ENCODE peak calls at places on chromosomes 3 and 15, in eight cellular contexts. E is AG10803, U is HFF-Myc, O is left ventricle myocardium inferior, L is MM.1S, T is right lobe of liver, X is foreskin fibroblast, B is IMR-90. N is an unnamed sample.

GRCh38 chr3:157499342-157499963 is 3.8 kb downstream of the VEPH1 start:
- DNase-seq in E (no peak), U (no peak), O (no peak), L (peak; percentile 85), T (peak; percentile 67), X (no peak), B (no peak), N (peak; percentile 49)

GRCh38 chr3:124627501-124627908 is 102.7 kb upstream of the UMPS start:
- DNase-seq in E (no peak), U (no peak), O (no peak), L (no peak), T (no peak), X (no peak), B (peak; percentile 10), N (no peak)

GRCh38 chr3:135228131-135228530 is 433.1 kb downstream of the EPHB1 start:
- DNase-seq in E (no peak), U (no peak), O (no peak), L (no peak), T (no peak), X (no peak), B (no peak), N (no peak)

GRCh38 chr3:19146685-19147650 is 1.3 kb upstream of the KCNH8 start:
- DNase-seq in E (peak; percentile 33), U (no peak), O (peak; percentile 46), L (peak; percentile 83), T (peak; percentile 62), X (peak; percentile 27), B (peak; percentile 20), N (peak; percentile 37)

GRCh38 chr3:11910971-11911531 is 64.4 kb upstream of the TAMM41 start:
- DNase-seq in E (peak; percentile 3), U (no peak), O (no peak), L (no peak), T (peak; percentile 24), X (no peak), B (no peak), N (no peak)

GRCh38 chr3:127775398-127776109 is 46.8 kb downstream of the MGLL start:
- DNase-seq in E (peak; percentile 73), U (no peak), O (peak; percentile 53), L (no peak), T (no peak), X (peak; percentile 79), B (peak; percentile 90), N (no peak)

GRCh38 chr15:55868707-55869106 is 124.7 kb downstream of the NEDD4 start:
- DNase-seq in E (no peak), U (no peak), O (no peak), L (no peak), T (no peak), X (no peak), B (peak; percentile 35), N (peak; percentile 26)

GRCh38 chr15:36885709-36886108 is 214.6 kb downstream of the MEIS2 start:
- DNase-seq in E (no peak), U (no peak), O (no peak), L (no peak), T (no peak), X (no peak), B (no peak), N (no peak)

GRCh38 chr15:40477703-40478269 is 7.0 kb downstream of the CHST14 start:
- DNase-seq in E (no peak), U (no peak), O (no peak), L (peak; percentile 55), T (no peak), X (no peak), B (no peak), N (no peak)

GRCh38 chr3:64163755-64164148 is 61.5 kb downstream of the PRICKLE2 start:
- DNase-seq in E (peak; percentile 90), U (peak; percentile 56), O (no peak), L (no peak), T (no peak), X (peak; percentile 81), B (peak; percentile 96), N (peak; percentile 85)

GRCh38 chr3:168123211-168124173 is 27.8 kb upstream of the GOLIM4 start:
- DNase-seq in E (peak; percentile 53), U (no peak), O (no peak), L (no peak), T (no peak), X (no peak), B (peak; percentile 4), N (no peak)

GRCh38 chr3:125916376-125916978 is 52.5 kb upstream of the ROPN1B start:
- DNase-seq in E (peak; percentile 94), U (peak; percentile 66), O (no peak), L (peak; percentile 95), T (no peak), X (peak; percentile 92), B (peak; percentile 91), N (peak; percentile 90)

GRCh38 chr3:129936757-129937156 is 37.8 kb upstream of the TRH start:
- DNase-seq in E (peak; percentile 81), U (peak; percentile 19), O (no peak), L (peak; percentile 76), T (peak; percentile 35), X (peak; percentile 61), B (peak; percentile 28), N (peak; percentile 55)

GRCh38 chr3:129934234-129935123 is 40.0 kb upstream of the TRH start:
- DNase-seq in E (no peak), U (no peak), O (no peak), L (peak; percentile 8), T (peak; percentile 55), X (peak; percentile 9), B (peak; percentile 16), N (peak; percentile 51)

GRCh38 chr3:129937717-129938116 is 36.8 kb upstream of the TRH start:
- DNase-seq in E (no peak), U (no peak), O (no peak), L (no peak), T (peak; percentile 35), X (no peak), B (no peak), N (no peak)

GRCh38 chr3:129940086-129940485 is 34.4 kb upstream of the TRH start:
- DNase-seq in E (no peak), U (no peak), O (no peak), L (no peak), T (no peak), X (no peak), B (no peak), N (no peak)

DNA sequence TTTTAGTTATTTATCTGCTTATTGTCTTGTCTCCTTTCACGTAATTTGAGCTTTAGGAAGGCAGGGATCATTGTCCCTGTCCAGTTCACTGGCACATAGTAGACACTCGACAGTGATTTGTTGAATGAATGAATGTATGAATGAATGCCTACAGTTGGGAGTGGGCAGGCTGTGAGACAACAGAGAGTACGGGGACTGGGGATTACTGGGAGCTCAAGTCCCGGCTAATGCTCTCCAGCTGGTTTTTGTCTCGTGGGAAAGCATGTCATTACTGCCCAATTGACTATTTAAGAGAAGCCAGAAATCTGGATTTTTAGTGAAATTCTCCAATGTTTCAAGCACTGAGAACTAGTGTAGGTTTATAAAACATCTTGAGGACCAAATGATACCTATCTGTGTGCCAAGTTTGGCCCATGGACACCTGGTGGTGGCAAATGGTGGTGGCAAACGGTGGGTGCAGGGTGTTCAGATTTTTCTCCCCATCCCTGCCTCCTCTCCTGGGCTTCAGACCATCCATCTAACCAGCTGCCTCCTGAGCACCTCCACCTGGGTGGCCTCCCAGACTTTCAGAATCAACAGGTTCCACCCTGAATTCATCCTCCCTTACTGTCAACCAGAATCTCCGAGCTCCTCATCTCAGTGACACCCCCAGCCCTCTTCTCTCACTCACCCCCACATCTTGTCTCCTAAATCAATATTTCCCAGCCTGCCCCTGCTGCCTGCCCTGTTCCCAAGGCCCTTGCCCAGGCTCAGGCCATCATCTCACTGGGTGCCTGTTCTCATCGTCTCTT is 36.2 kb upstream of the TRH start:
- DNase-seq in E (no peak), U (no peak), O (no peak), L (peak; percentile 16), T (peak; percentile 20), X (no peak), B (no peak), N (no peak)
- TF ChIP-seq CTCF in E (no peak), U (peak; percentile 3), O (peak; percentile 7), L (no peak), T (no peak), X (peak; percentile 2), B (no peak), N (no peak)

GRCh38 chr3:194574639-194575483 is 58.4 kb downstream of the TMEM44 start:
- DNase-seq in E (peak; percentile 77), U (no peak), O (no peak), L (no peak), T (peak; percentile 28), X (peak; percentile 67), B (peak; percentile 83), N (peak; percentile 41)
- TF ChIP-seq CTCF in E (peak; percentile 52), U (peak; percentile 9), O (no peak), L (no peak), T (no peak), X (no peak), B (peak; percentile 31), N (no peak)

GRCh38 chr3:158777171-158777873 is 24.5 kb upstream of the MFSD1 start:
- DNase-seq in E (no peak), U (no peak), O (no peak), L (no peak), T (no peak), X (no peak), B (no peak), N (no peak)

GRCh38 chr3:158783051-158783450 is 18.8 kb upstream of the MFSD1 start:
- DNase-seq in E (no peak), U (no peak), O (no peak), L (no peak), T (no peak), X (no peak), B (no peak), N (no peak)

GRCh38 chr3:158782283-158782682 is 19.6 kb upstream of the MFSD1 start:
- DNase-seq in E (no peak), U (no peak), O (no peak), L (no peak), T (no peak), X (no peak), B (peak; percentile 27), N (no peak)

GRCh38 chr3:158781859-158782258 is 20.0 kb upstream of the MFSD1 start:
- DNase-seq in E (no peak), U (no peak), O (no peak), L (no peak), T (no peak), X (no peak), B (no peak), N (no peak)

DNA sequence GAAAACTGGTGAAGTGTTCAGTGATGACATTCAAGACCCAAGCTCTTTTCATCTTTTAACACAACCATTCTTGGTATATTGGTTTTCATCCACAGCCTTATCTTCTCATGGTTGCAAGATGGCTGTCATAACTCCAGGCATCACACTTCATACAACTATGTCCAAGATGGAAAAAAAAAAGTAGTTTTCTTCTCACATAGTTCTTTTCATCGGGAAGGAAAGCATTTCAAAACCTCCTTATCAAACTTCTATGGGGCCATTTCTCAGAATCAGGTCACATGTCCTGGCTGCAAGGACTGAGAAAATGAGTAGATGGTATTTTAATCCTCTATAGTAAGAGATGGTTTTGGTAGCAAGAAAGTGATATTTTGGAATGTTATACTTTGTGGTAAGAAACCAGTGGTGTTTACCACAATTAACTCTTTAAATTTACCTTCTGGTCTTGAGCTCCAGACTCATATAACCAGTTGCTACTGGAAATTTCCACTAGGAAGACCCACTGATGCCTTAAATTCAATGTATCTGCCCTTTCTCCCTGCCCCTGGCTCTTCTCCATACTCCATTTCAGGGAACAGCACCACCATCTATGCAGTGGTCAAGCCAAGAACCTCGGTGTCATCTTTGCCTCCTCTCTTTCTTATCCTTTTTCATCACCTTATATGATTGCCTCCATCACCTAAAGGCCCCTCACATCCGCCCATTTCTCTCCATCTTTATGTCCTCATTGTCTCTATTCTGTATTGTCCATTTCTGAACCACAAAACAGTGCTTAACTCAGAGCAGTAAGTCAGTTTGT is 20.9 kb upstream of the MFSD1 start:
- DNase-seq in E (no peak), U (no peak), O (no peak), L (no peak), T (no peak), X (no peak), B (no peak), N (no peak)
- TF ChIP-seq CTCF in E (no peak), U (no peak), O (no peak), L (no peak), T (no peak), X (no peak), B (no peak), N (no peak)

GRCh38 chr15:89888214-89888804 is 5.5 kb downstream of the AP3S2 start:
- DNase-seq in E (peak; percentile 93), U (peak; percentile 83), O (no peak), L (peak; percentile 54), T (no peak), X (peak; percentile 87), B (peak; percentile 90), N (peak; percentile 70)
- TF ChIP-seq CTCF in E (peak; percentile 73), U (peak; percentile 55), O (peak; percentile 19), L (peak; percentile 57), T (peak; percentile 52), X (peak; percentile 38), B (peak; percentile 71), N (peak; percentile 51)